ENCODE peak calls at places on chromosome 5, in nine cellular contexts. L is suprapubic skin, R is A549, V is HCT116, G is gastrocnemius medialis, J is ovary, Y is body of pancreas, K is stomach, A is tibial nerve. B is an unnamed sample.

GRCh38 chr5:172841-173251 is 18.4 kb upstream of the LRRC14B start:
- DNase-seq in L (peak), A (no peak), V (no peak), G (no peak), J (no peak), Y (no peak), R (no peak), K (no peak), B (peak)

GRCh38 chr5:593511-593910 is 18.6 kb upstream of the CEP72 start:
- DNase-seq in Y (no peak), V (no peak), R (no peak), J (no peak), K (peak), L (no peak), G (no peak), A (no peak), B (no peak)

GRCh38 chr5:107796797-107797196 is 126.1 kb upstream of the EFNA5 start:
- DNase-seq in L (no peak), Y (no peak), R (no peak), K (no peak), G (no peak), A (no peak), J (no peak), V (no peak), B (no peak)

GRCh38 chr5:157819502-157820125 is 39.3 kb downstream of the CLINT1 start:
- DNase-seq in G (no peak), J (no peak), R (no peak), A (no peak), K (no peak), Y (no peak), L (no peak), V (no peak), B (no peak)

GRCh38 chr5:176827736-176828415 is 17.5 kb downstream of the UNC5A start:
- DNase-seq in L (no peak), G (no peak), J (no peak), Y (no peak), A (no peak), R (no peak), V (no peak), K (no peak), B (no peak)

GRCh38 chr5:179289756-179290385 is 55.4 kb downstream of the ADAMTS2 start:
- DNase-seq in G (no peak), A (no peak), V (no peak), L (peak), K (no peak), R (no peak), J (peak), Y (no peak), B (no peak)

GRCh38 chr5:103519550-103519949 is 43.0 kb downstream of the NUDT12 start:
- DNase-seq in G (no peak), A (no peak), V (no peak), K (no peak), R (no peak), J (no peak), L (no peak), Y (no peak), B (no peak)

GRCh38 chr5:170533383-170533782 is 29.6 kb downstream of the KCNIP1 start:
- DNase-seq in K (peak), L (no peak), G (no peak), Y (no peak), J (no peak), V (no peak), R (no peak), A (no peak), B (no peak)

GRCh38 chr5:103041071-103041676 is 78.8 kb downstream of the GIN1 start:
- DNase-seq in J (no peak), A (no peak), R (peak), V (peak), Y (no peak), L (no peak), G (no peak), K (no peak), B (no peak)

GRCh38 chr5:35990524-35990923 is 666 bp downstream of the UGT3A1 start:
- DNase-seq in L (no peak), V (no peak), J (no peak), Y (no peak), G (peak), R (no peak), A (no peak), K (no peak), B (no peak)

GRCh38 chr5:175698401-175699115 is 40.7 kb downstream of the HRH2 start:
- DNase-seq in J (no peak), L (peak), V (no peak), Y (no peak), R (no peak), K (no peak), A (no peak), G (no peak), B (no peak)

GRCh38 chr5:175603987-175604739 is 53.7 kb upstream of the HRH2 start:
- DNase-seq in J (no peak), L (no peak), R (no peak), A (no peak), Y (no peak), G (no peak), V (no peak), K (no peak), B (no peak)

GRCh38 chr5:146995878-146996277 is 117.3 kb upstream of the PPP2R2B start:
- DNase-seq in G (no peak), R (no peak), V (no peak), L (no peak), A (no peak), K (no peak), Y (no peak), J (no peak), B (no peak)

GRCh38 chr5:123436201-123436600 is 13.0 kb upstream of the CEP120 start:
- DNase-seq in J (no peak), G (no peak), V (no peak), K (no peak), L (no peak), R (no peak), A (no peak), Y (no peak), B (no peak)

GRCh38 chr5:133869675-133869978 is 98.8 kb downstream of the C5orf15 start:
- DNase-seq in V (no peak), R (no peak), Y (peak), L (no peak), A (peak), J (no peak), K (peak), G (peak), B (no peak)

GRCh38 chr5:39040875-39041274 is 33.3 kb downstream of the RICTOR start:
- DNase-seq in G (no peak), K (peak), A (no peak), V (no peak), Y (peak), R (no peak), L (no peak), J (no peak), B (no peak)

GRCh38 chr5:137561572-137561971 is 62.4 kb upstream of the SPOCK1 start:
- DNase-seq in K (no peak), J (no peak), Y (no peak), L (no peak), V (no peak), A (no peak), R (no peak), G (no peak), B (no peak)

GRCh38 chr5:41510176-41510831 is at the start of gene PLCXD3:
- DNase-seq in V (no peak), A (no peak), Y (peak), G (no peak), L (no peak), K (peak), J (peak), R (peak), B (no peak)

GRCh38 chr5:139961435-139962157 is 81.5 kb downstream of the NRG2 start:
- DNase-seq in K (no peak), L (no peak), A (no peak), V (no peak), Y (no peak), J (no peak), G (no peak), R (no peak), B (peak)

GRCh38 chr5:80034962-80035821 is at the start of gene THBS4:
- DNase-seq in V (no peak), J (no peak), R (no peak), A (no peak), K (no peak), Y (no peak), L (no peak), G (no peak), B (no peak)

GRCh38 chr5:181223041-181223728 is at the start of gene TRIM41:
- DNase-seq in R (peak), L (peak), K (peak), V (peak), Y (peak), G (peak), J (peak), A (peak), B (peak)

GRCh38 chr5:1881273-1881586 is 1.5 kb downstream of the IRX4 start:
- DNase-seq in J (no peak), Y (no peak), A (no peak), L (no peak), R (peak), V (peak), G (no peak), K (no peak), B (no peak)

GRCh38 chr5:137342764-137343163 is 156.4 kb downstream of the SPOCK1 start:
- DNase-seq in L (no peak), R (no peak), V (no peak), A (no peak), G (no peak), K (no peak), J (no peak), Y (no peak), B (no peak)

GRCh38 chr5:30500513-30500912 is 693.0 kb upstream of the CDH6 start:
- DNase-seq in K (no peak), G (no peak), Y (no peak), L (no peak), V (no peak), R (no peak), A (no peak), J (no peak), B (no peak)
- H3K4me3 ChIP-seq in K (no peak), G (no peak), Y (no peak), L (no peak), V (no peak), R (no peak), A (no peak), J (no peak), B (no peak)

GRCh38 chr5:149145138-149145537 is 3.8 kb downstream of the ABLIM3 start:
- DNase-seq in R (no peak), K (no peak), J (no peak), L (no peak), V (no peak), Y (no peak), G (no peak), A (no peak), B (no peak)

GRCh38 chr5:149141224-149141956 is at the start of gene ABLIM3:
- DNase-seq in K (peak), A (peak), Y (peak), R (peak), G (peak), J (peak), L (peak), V (no peak), B (peak)

GRCh38 chr5:149141957-149142851 is 911 bp downstream of the ABLIM3 start:
- DNase-seq in A (peak), R (no peak), Y (no peak), L (peak), G (peak), J (no peak), K (no peak), V (no peak), B (peak)

GRCh38 chr5:149144637-149145036 is 3.3 kb downstream of the ABLIM3 start:
- DNase-seq in R (no peak), A (no peak), V (no peak), G (no peak), Y (no peak), L (no peak), J (no peak), K (no peak), B (no peak)

GRCh38 chr5:149143470-149143869 is 2.2 kb downstream of the ABLIM3 start:
- DNase-seq in Y (no peak), J (no peak), V (no peak), G (no peak), L (no peak), A (no peak), R (no peak), K (no peak), B (no peak)
- TF ChIP-seq POLR2A in Y (no peak), J (no peak), V (no peak), G (no peak), L (no peak), A (no peak), R (no peak), K (no peak), B (no peak)

GRCh38 chr5:114450516-114450909 is 88.6 kb downstream of the KCNN2 start:
- DNase-seq in V (no peak), J (no peak), G (no peak), L (no peak), A (peak), K (no peak), Y (no peak), R (peak), B (no peak)
- TF ChIP-seq CTCF in V (no peak), J (no peak), G (no peak), L (no peak), A (no peak), K (no peak), Y (no peak), R (no peak), B (no peak)

DNA sequence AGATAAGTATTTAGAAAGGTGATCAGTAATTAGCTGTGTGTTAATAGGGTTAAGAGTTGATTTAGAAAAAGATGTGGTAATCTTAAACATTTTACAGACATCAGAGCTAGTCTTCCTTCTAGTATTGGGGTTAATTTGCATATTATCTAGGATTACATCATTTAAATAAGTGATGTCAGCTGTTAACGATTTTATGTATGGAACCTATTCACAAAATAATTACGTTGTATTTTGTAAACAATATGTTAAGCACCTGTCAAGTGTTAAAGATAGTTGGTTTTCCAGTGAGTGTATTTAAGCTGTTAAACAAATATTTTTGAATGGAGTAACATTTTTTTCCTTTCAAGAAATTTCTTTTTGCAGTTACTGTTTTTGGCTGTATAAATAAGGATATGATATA is 2.2 kb downstream of the DCP2 start:
- DNase-seq in L (no peak), Y (no peak), J (no peak), R (no peak), K (no peak), V (no peak), G (no peak), A (no peak), B (no peak)
- H3K4me3 ChIP-seq in L (no peak), Y (no peak), J (no peak), R (no peak), K (no peak), V (no peak), G (peak), A (no peak), B (no peak)